ENCODE peak calls at places on chromosomes 7 and 10, in six cellular contexts. K, D, G, Y, C and B are unnamed samples.

GRCh38 chr10:29471483-29471859 is 163.3 kb downstream of the SVIL start:
- DNase-seq in K (no peak), D (no peak), G (no peak), Y (no peak), C (no peak), B (no peak)

GRCh38 chr7:26155531-26156375 is 3.8 kb downstream of the NFE2L3 start:
- DNase-seq in K (no peak), D (peak), G (no peak), Y (no peak), C (no peak), B (no peak)

GRCh38 chr10:10193848-10194247 is 823.8 kb upstream of the CELF2 start:
- DNase-seq in K (no peak), D (no peak), G (no peak), Y (no peak), C (no peak), B (no peak)

GRCh38 chr7:88169717-88170320 is 50.0 kb downstream of the SRI start:
- DNase-seq in K (no peak), D (peak), G (peak), Y (no peak), C (no peak), B (no peak)

GRCh38 chr7:73704640-73705550 is 14.6 kb downstream of the STX1A start:
- DNase-seq in K (peak), D (no peak), G (no peak), Y (no peak), C (no peak), B (no peak)

GRCh38 chr10:3060481-3060889 is 6.9 kb upstream of the PFKP start:
- DNase-seq in K (no peak), D (no peak), G (no peak), Y (no peak), C (no peak), B (no peak)

GRCh38 chr10:129877773-129878371 is 86.2 kb downstream of the EBF3 start:
- DNase-seq in K (no peak), D (no peak), G (no peak), Y (no peak), C (no peak), B (no peak)

GRCh38 chr7:155252388-155252957 is 45.2 kb upstream of the INSIG1 start:
- DNase-seq in K (no peak), D (no peak), G (no peak), Y (no peak), C (no peak), B (no peak)

GRCh38 chr7:112546723-112547513 is 66.1 kb downstream of the LSMEM1 start:
- DNase-seq in K (no peak), D (no peak), G (no peak), Y (no peak), C (no peak), B (no peak)

GRCh38 chr7:105210721-105211205 is 178.0 kb downstream of the SRPK2 start:
- DNase-seq in K (no peak), D (no peak), G (no peak), Y (no peak), C (no peak), B (no peak)

GRCh38 chr10:11265486-11265885 is 247.8 kb downstream of the CELF2 start:
- DNase-seq in K (no peak), D (peak), G (no peak), Y (no peak), C (no peak), B (no peak)

GRCh38 chr10:122557516-122557915 is 3.0 kb upstream of the DMBT1 start:
- DNase-seq in K (no peak), D (no peak), G (no peak), Y (no peak), C (no peak), B (no peak)

GRCh38 chr7:39741942-39742623 is 118.7 kb downstream of the RALA start:
- DNase-seq in K (no peak), D (no peak), G (no peak), Y (no peak), C (no peak), B (no peak)

GRCh38 chr7:7943951-7944350 is 24.6 kb upstream of the GLCCI1 start:
- DNase-seq in K (no peak), D (no peak), G (no peak), Y (no peak), C (no peak), B (no peak)

GRCh38 chr10:33193867-33194521 is 140.5 kb downstream of the NRP1 start:
- DNase-seq in K (no peak), D (no peak), G (no peak), Y (no peak), C (peak), B (no peak)

GRCh38 chr7:100034871-100035510 is 14.6 kb upstream of the ZSCAN21 start:
- DNase-seq in K (no peak), D (no peak), G (no peak), Y (no peak), C (no peak), B (no peak)

GRCh38 chr7:104971290-104972071 is 42.5 kb upstream of the KMT2E start:
- DNase-seq in K (no peak), D (peak), G (peak), Y (no peak), C (no peak), B (no peak)

GRCh38 chr7:41401833-41402232 is 301.1 kb downstream of the INHBA start:
- DNase-seq in K (no peak), D (no peak), G (no peak), Y (no peak), C (no peak), B (no peak)

GRCh38 chr7:41130596-41131236 is 572.2 kb downstream of the INHBA start:
- DNase-seq in K (no peak), D (no peak), G (no peak), Y (no peak), C (no peak), B (no peak)

GRCh38 chr10:74977913-74978847 is 133.3 kb upstream of the SAMD8 start:
- DNase-seq in K (no peak), D (no peak), G (no peak), Y (no peak), C (no peak), B (no peak)

GRCh38 chr7:38907066-38907465 is 1.9 kb downstream of the VPS41 start:
- DNase-seq in K (no peak), D (no peak), G (no peak), Y (no peak), C (no peak), B (no peak)

GRCh38 chr7:131655866-131656265 is 99.4 kb upstream of the PODXL start:
- DNase-seq in K (no peak), D (no peak), G (no peak), Y (no peak), C (no peak), B (no peak)